ENCODE peak calls at places on chromosomes 2 and 18, in four cellular contexts. One of them, this sample, is unnamed.
A peak's percentile ranks its signal among the peaks of the same experiment; 100 is the strongest.

GRCh38 chr2:216436369-216436768 is 24.1 kb downstream of the SMARCAL1 start:
- DNase-seq in AG10803: no peak
- DNase-seq in ovary: no peak
- DNase-seq in stomach: no peak
- DNase-seq in this sample: peak; percentile 13

GRCh38 chr2:136495636-136496035 is 269.7 kb upstream of the THSD7B start:
- DNase-seq in ovary: no peak
- DNase-seq in AG10803: no peak
- DNase-seq in stomach: no peak
- DNase-seq in this sample: no peak

GRCh38 chr2:218289639-218290315 is 2.5 kb downstream of the TMBIM1 start:
- DNase-seq in stomach: no peak
- DNase-seq in ovary: no peak
- DNase-seq in AG10803: peak; percentile 54
- DNase-seq in this sample: peak; percentile 84

GRCh38 chr2:88159955-88160415 is 10.2 kb upstream of the THNSL2 start:
- DNase-seq in AG10803: peak; percentile 77
- DNase-seq in ovary: no peak
- DNase-seq in stomach: peak; percentile 74
- DNase-seq in this sample: peak; percentile 82

GRCh38 chr2:114213808-114214207 is 228.6 kb upstream of the DPP10 start:
- DNase-seq in ovary: no peak
- DNase-seq in stomach: no peak
- DNase-seq in AG10803: no peak
- DNase-seq in this sample: no peak

GRCh38 chr2:199228887-199229819 is 228.6 kb downstream of the SATB2 start:
- DNase-seq in stomach: no peak
- DNase-seq in ovary: no peak
- DNase-seq in AG10803: peak; percentile 97
- DNase-seq in this sample: peak; percentile 97

GRCh38 chr18:67496469-67496868 is 20.1 kb downstream of the DSEL start:
- DNase-seq in stomach: no peak
- DNase-seq in AG10803: no peak
- DNase-seq in ovary: no peak
- DNase-seq in this sample: no peak

GRCh38 chr2:125408839-125409502 is 1247.0 kb upstream of the GYPC start:
- DNase-seq in stomach: no peak
- DNase-seq in AG10803: no peak
- DNase-seq in ovary: no peak
- DNase-seq in this sample: no peak

GRCh38 chr2:73175663-73176204 is 26.6 kb upstream of the NOTO start:
- DNase-seq in AG10803: peak; percentile 47
- DNase-seq in stomach: peak; percentile 93
- DNase-seq in ovary: peak; percentile 86
- DNase-seq in this sample: peak; percentile 87

GRCh38 chr2:55051026-55051866 is 995 bp upstream of the RTN4 start:
- DNase-seq in ovary: peak; percentile 57
- DNase-seq in stomach: peak; percentile 46
- DNase-seq in AG10803: peak; percentile 100
- DNase-seq in this sample: peak; percentile 99

GRCh38 chr2:44959855-44960254 is 18.4 kb downstream of the SIX3 start:
- DNase-seq in AG10803: no peak
- DNase-seq in ovary: no peak
- DNase-seq in stomach: no peak
- DNase-seq in this sample: peak; percentile 50

GRCh38 chr2:142220901-142221300 is 90.1 kb upstream of the LRP1B start:
- DNase-seq in stomach: no peak
- DNase-seq in ovary: no peak
- DNase-seq in AG10803: no peak
- DNase-seq in this sample: no peak

GRCh38 chr18:26771524-26771923 is 94.0 kb downstream of the AQP4 start:
- DNase-seq in stomach: peak; percentile 34
- DNase-seq in AG10803: no peak
- DNase-seq in ovary: no peak
- DNase-seq in this sample: peak; percentile 44

GRCh38 chr18:79792988-79793355 is 4.8 kb upstream of the KCNG2 start:
- DNase-seq in AG10803: no peak
- DNase-seq in ovary: no peak
- DNase-seq in stomach: no peak
- DNase-seq in this sample: no peak

GRCh38 chr2:175679231-175679630 is 322.8 kb downstream of the LNPK start:
- DNase-seq in AG10803: no peak
- DNase-seq in ovary: no peak
- DNase-seq in stomach: no peak
- DNase-seq in this sample: no peak

GRCh38 chr18:49016648-49017539 is 66.1 kb upstream of the SMAD7 start:
- DNase-seq in stomach: peak; percentile 43
- DNase-seq in AG10803: peak; percentile 88
- DNase-seq in ovary: peak; percentile 63
- DNase-seq in this sample: peak; percentile 84

DNA sequence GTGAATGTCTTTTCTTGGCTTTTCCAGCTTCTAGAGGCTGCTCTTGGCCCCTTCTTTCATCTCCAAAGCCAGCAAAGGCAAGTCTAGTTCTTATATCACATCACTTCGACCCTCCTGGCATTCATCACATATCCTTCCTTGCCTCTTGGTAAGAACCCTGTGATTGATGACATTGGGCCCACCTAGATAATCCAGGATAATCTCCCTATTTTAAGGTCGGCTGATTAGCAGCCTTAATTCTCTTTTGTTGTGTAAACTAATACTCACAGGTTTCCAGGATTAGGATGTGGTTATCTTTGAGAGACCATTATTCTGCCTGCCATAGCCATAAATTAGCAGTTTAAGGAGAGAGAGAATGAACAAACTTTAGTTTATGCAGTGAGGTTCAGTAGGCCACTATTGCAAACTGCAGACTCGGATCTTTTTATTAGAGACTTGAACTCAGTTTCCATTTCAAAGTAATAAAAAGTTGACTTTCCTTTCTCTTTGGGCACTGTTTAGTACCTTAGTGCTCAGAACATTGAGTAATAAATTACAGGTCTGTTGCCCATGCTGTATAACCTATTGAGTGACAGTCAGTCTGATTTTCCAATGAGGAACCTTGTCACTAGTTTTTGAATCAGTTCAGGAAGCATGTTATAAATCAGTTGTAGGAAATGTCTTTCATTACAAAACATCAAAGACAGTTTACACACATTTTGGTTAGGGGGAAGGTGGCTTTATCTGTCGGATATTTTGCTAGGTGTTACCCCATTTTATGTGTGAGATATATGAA is 4.5 kb downstream of the NDUFV2 start:
- DNase-seq in ovary: no peak
- DNase-seq in AG10803: no peak
- DNase-seq in stomach: no peak
- DNase-seq in this sample: no peak
- H3K4me3 ChIP-seq in ovary: no peak overlapping the region
- H3K4me3 ChIP-seq in AG10803: no peak overlapping the region
- H3K4me3 ChIP-seq in stomach: no peak overlapping the region
- H3K4me3 ChIP-seq in this sample: no peak overlapping the region

DNA sequence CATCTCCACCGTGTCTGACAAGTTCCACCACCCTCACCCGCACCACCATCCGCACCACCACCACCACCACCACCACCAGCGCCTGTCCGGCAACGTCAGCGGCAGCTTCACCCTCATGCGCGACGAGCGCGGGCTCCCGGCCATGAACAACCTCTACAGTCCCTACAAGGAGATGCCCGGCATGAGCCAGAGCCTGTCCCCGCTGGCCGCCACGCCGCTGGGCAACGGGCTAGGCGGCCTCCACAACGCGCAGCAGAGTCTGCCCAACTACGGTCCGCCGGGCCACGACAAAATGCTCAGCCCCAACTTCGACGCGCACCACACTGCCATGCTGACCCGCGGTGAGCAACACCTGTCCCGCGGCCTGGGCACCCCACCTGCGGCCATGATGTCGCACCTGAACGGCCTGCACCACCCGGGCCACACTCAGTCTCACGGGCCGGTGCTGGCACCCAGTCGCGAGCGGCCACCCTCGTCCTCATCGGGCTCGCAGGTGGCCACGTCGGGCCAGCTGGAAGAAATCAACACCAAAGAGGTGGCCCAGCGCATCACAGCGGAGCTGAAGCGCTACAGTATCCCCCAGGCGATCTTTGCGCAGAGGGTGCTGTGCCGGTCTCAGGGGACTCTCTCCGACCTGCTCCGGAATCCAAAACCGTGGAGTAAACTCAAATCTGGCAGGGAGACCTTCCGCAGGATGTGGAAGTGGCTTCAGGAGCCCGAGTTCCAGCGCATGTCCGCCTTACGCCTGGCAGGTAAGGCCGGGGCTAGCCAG is 1.2 kb downstream of the ONECUT2 start:
- DNase-seq in AG10803: no peak
- DNase-seq in stomach: no peak
- DNase-seq in ovary: peak; percentile 31
- DNase-seq in this sample: no peak
- H3K4me3 ChIP-seq in AG10803: no peak overlapping the region
- H3K4me3 ChIP-seq in stomach: no peak overlapping the region
- H3K4me3 ChIP-seq in ovary: no peak overlapping the region
- H3K4me3 ChIP-seq in this sample: no peak overlapping the region

DNA sequence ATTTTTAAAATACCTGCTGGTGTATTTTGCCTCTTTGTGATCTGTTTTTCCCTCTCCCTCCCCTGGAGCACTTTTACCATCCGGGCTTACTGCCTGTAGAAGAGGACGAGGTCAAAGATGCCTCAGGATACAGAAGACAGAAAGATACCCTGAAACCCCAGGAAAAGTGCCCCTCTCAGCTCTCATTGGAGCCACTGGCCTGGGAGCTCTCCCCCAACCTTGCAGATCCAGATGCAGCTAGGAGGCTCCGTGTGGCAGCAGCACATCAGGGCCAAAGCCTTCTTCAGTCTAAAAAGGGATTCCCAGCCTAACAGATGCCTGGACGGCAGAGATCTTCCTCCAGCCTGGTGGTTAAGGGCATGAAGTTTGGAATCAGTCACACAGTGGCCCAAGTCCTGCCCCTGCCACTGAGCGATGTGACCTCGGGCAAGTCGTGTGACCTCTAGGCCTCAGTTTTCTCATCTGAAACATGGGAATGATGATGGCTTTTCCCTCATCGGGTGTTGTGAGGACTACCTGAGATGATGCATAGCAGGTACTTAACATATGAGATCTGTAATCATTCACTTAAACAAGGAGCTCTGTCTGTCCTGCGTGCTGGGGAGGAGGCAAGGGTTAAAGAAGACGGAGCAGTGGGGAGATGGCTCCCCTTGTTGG is 239.4 kb downstream of the DYSF start:
- DNase-seq in ovary: peak; percentile 5
- DNase-seq in AG10803: no peak
- DNase-seq in stomach: no peak
- DNase-seq in this sample: no peak
- H3K4me3 ChIP-seq in ovary: no peak overlapping the region
- H3K4me3 ChIP-seq in AG10803: no peak overlapping the region
- H3K4me3 ChIP-seq in stomach: no peak overlapping the region
- H3K4me3 ChIP-seq in this sample: no peak overlapping the region

GRCh38 chr2:231228974-231229373 is 30.5 kb downstream of the ARMC9 start:
- DNase-seq in ovary: no peak
- DNase-seq in AG10803: no peak
- DNase-seq in stomach: no peak
- DNase-seq in this sample: no peak
- H3K4me3 ChIP-seq in ovary: no peak overlapping the region
- H3K4me3 ChIP-seq in AG10803: no peak overlapping the region
- H3K4me3 ChIP-seq in stomach: no peak overlapping the region
- H3K4me3 ChIP-seq in this sample: no peak overlapping the region

GRCh38 chr2:21910832-21911507 is 787.2 kb downstream of the TDRD15 start:
- DNase-seq in ovary: no peak
- DNase-seq in stomach: no peak
- DNase-seq in AG10803: no peak
- DNase-seq in this sample: no peak
- H3K4me3 ChIP-seq in ovary: no peak overlapping the region
- H3K4me3 ChIP-seq in stomach: no peak overlapping the region
- H3K4me3 ChIP-seq in AG10803: no peak overlapping the region
- H3K4me3 ChIP-seq in this sample: no peak overlapping the region

DNA sequence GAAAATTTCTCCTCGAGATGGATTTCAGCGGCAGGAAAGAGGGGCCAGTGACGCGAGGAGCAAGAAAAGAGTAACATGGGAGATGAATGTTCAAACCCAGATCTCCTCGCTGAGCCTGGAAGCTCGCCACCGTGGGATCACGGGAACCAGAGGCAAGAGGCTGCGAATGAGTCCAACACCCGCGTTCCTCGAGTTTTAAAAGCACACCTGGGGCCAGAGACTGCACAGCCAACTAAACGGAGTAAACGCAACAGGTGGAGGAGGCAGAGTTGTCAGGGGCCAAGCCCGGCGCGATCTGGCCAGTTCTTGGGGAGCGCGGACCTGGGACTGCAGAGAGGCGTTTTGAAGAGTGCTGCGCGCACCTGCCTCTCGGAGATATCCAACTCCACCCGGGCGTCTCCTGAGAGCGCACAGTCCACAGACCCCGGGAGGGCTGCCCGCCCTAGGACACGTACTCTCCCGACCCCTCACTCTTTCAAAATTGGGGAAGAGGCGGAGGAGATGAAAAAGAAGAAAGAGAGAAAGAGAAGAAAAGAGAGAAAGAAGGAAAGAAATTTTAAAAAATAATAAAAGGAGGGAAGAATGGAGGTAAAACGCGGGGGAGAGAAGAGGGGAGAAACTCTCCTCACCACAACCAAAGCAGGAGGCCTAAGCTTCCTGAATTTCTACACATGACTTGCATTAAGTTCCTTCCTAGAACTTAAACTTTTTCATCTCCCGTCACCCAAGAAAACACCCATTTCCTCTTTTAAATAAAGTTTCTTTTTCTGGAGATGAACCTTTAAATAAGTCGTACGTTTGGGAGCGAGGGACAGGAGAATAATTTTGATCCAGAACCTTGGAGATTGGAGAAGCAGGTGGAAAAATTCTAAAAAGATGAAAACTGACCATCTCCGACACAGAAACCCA is 5.3 kb upstream of the PAX3 start:
- DNase-seq in stomach: no peak
- DNase-seq in ovary: no peak
- DNase-seq in AG10803: no peak
- DNase-seq in this sample: no peak
- H3K4me3 ChIP-seq in stomach: no peak overlapping the region
- H3K4me3 ChIP-seq in ovary: no peak overlapping the region
- H3K4me3 ChIP-seq in AG10803: no peak overlapping the region
- H3K4me3 ChIP-seq in this sample: no peak overlapping the region